ENCODE peak calls at places on chromosomes 5 and 9, in five cellular contexts. One of them, this sample, is unnamed.

GRCh38 chr5:39137391-39138181 is 63.4 kb upstream of the RICTOR start:
- DNase-seq in T-helper 22 cell: no peak
- DNase-seq in left colon: no peak
- DNase-seq in left lung: no peak
- DNase-seq in ACHN: no peak
- DNase-seq in this sample: no peak

GRCh38 chr5:154646841-154647759 is 108.1 kb upstream of the LARP1 start:
- DNase-seq in ACHN: peak; percentile 17
- DNase-seq in T-helper 22 cell: no peak
- DNase-seq in left colon: peak; percentile 78
- DNase-seq in left lung: peak; percentile 62
- DNase-seq in this sample: peak; percentile 70

GRCh38 chr5:59741599-59741998 is 151.9 kb downstream of the PDE4D start:
- DNase-seq in left colon: no peak
- DNase-seq in left lung: no peak
- DNase-seq in ACHN: no peak
- DNase-seq in T-helper 22 cell: no peak
- DNase-seq in this sample: no peak

GRCh38 chr5:68116868-68117411 is 98.6 kb upstream of the PIK3R1 start:
- DNase-seq in ACHN: no peak
- DNase-seq in T-helper 22 cell: no peak
- DNase-seq in left colon: no peak
- DNase-seq in left lung: no peak
- DNase-seq in this sample: peak; percentile 17

GRCh38 chr9:80648336-80648735 is 1041.0 kb downstream of the TLE1 start:
- DNase-seq in left lung: no peak
- DNase-seq in ACHN: peak; percentile 12
- DNase-seq in T-helper 22 cell: no peak
- DNase-seq in left colon: no peak
- DNase-seq in this sample: no peak

GRCh38 chr5:13510616-13511015 is 433.9 kb downstream of the DNAH5 start:
- DNase-seq in left lung: no peak
- DNase-seq in left colon: no peak
- DNase-seq in T-helper 22 cell: no peak
- DNase-seq in ACHN: no peak
- DNase-seq in this sample: peak; percentile 96

GRCh38 chr5:55316842-55317241 is 9.1 kb downstream of the MTREX start:
- DNase-seq in left lung: no peak
- DNase-seq in ACHN: no peak
- DNase-seq in left colon: no peak
- DNase-seq in T-helper 22 cell: no peak
- DNase-seq in this sample: no peak

GRCh38 chr9:86257406-86257805 is 2.1 kb downstream of the C9orf153 start:
- DNase-seq in ACHN: no peak
- DNase-seq in T-helper 22 cell: no peak
- DNase-seq in left colon: no peak
- DNase-seq in left lung: no peak
- DNase-seq in this sample: no peak

GRCh38 chr5:82176115-82176514 is 102.0 kb downstream of the RPS23 start:
- DNase-seq in left colon: no peak
- DNase-seq in T-helper 22 cell: no peak
- DNase-seq in left lung: no peak
- DNase-seq in ACHN: no peak
- DNase-seq in this sample: peak; percentile 16